ENCODE peak calls at places on chromosomes 7 and 10, in six cellular contexts. H, Y, W, Z, T and J are unnamed samples.

GRCh38 chr10:11546581-11546980 is 64.9 kb downstream of the USP6NL start:
- DNase-seq in Y (no peak), W (no peak), H (no peak), T (no peak), Z (no peak), J (no peak)

GRCh38 chr10:53978292-53978691 is 822.7 kb downstream of the PCDH15 start:
- DNase-seq in H (no peak), W (no peak), Y (no peak), T (no peak), Z (no peak), J (no peak)

GRCh38 chr10:14834588-14834987 is 3.2 kb downstream of the CDNF start:
- DNase-seq in Y (no peak), Z (no peak), T (no peak), W (no peak), H (no peak), J (no peak)

GRCh38 chr7:39845011-39845410 is 105.0 kb upstream of the CDK13 start:
- DNase-seq in T (no peak), Z (no peak), H (no peak), W (no peak), Y (no peak), J (no peak)

GRCh38 chr7:134875867-134876266 is 96.4 kb downstream of the CALD1 start:
- DNase-seq in Z (no peak), T (no peak), W (no peak), Y (no peak), H (no peak), J (no peak)

GRCh38 chr7:125122225-125122624 is 192.6 kb upstream of the POT1 start:
- DNase-seq in Y (no peak), Z (no peak), W (no peak), H (no peak), T (no peak), J (no peak)

GRCh38 chr10:11757820-11758463 is 15.8 kb downstream of the ECHDC3 start:
- DNase-seq in H (peak; percentile 87), W (peak; percentile 42), Z (peak; percentile 86), Y (peak; percentile 87), T (peak; percentile 66), J (peak; percentile 91)

GRCh38 chr10:128080231-128080630 is 46.0 kb downstream of the MKI67 start:
- DNase-seq in Z (no peak), Y (no peak), H (no peak), W (no peak), T (no peak), J (no peak)

GRCh38 chr7:73921623-73922528 is 60.9 kb downstream of the TMEM270 start:
- DNase-seq in W (no peak), H (no peak), T (no peak), Z (no peak), Y (no peak), J (no peak)

GRCh38 chr7:31850601-31851000 is 163.6 kb downstream of the PPP1R17 start:
- DNase-seq in W (no peak), T (no peak), Y (no peak), Z (no peak), H (no peak), J (no peak)

GRCh38 chr7:67267914-67268313 is 271.3 kb downstream of the TYW1 start:
- DNase-seq in Z (no peak), T (no peak), Y (no peak), W (no peak), H (no peak), J (no peak)

DNA sequence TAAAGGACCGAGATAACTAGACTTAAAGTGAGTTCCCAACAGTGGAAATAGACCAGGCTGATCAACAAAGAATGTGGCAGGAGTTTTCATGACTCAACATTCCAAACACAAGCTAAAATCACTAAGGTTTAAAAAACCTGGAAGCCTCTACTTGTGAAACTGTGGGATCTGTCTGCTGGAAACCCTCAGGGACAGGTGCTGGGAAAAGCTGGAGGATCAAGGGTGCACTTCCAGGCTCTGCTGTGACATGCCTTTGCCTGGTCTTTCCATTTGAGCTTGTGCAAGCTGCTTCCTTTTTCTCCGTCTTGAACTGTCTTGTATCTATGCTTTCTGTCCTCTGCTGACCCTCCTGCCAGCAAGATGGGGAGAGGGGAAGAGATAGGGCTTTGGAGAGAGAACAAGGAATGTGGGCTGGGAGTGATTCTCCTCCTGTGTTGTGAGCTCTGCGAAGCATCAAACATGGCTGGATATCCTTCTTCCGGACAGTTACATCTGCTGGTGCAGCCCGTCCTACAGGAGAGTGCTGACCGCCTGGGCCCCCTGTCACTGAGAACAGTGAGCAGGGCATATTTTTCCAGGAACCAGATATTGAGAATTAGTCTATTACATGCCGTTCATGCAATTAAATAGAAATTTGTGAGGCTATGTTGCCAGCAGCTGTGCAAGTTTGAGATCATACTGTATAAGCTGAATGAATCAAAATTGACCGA is 25.5 kb downstream of the ARHGAP22 start:
- DNase-seq in Y (no peak), T (no peak), W (no peak), H (no peak), Z (no peak), J (no peak)
- TF ChIP-seq POLR2A in Y (no peak), T (no peak), W (no peak), H (no peak), Z (no peak), J (no peak)

GRCh38 chr10:129966831-129967578 is 2.9 kb upstream of the EBF3 start:
- DNase-seq in W (no peak), H (no peak), T (no peak), Z (no peak), Y (no peak), J (peak; percentile 52)
- H3K4me1 ChIP-seq in W (peaks cover 37% of the 10 kb centered on the region), H (peaks cover 11% of the 10 kb centered on the region), T (no peaks in the 10 kb centered on the region), Z (peaks cover 9% of the 10 kb centered on the region), Y (peaks cover 21% of the 10 kb centered on the region), J (no peaks in the 10 kb centered on the region)

GRCh38 chr7:19617921-19618320 is 90.9 kb downstream of the POLR1F start:
- DNase-seq in Z (no peak), W (no peak), H (no peak), T (no peak), Y (no peak), J (no peak)

GRCh38 chr7:19619122-19619521 is 89.7 kb downstream of the POLR1F start:
- DNase-seq in H (no peak), Z (no peak), Y (no peak), W (no peak), T (peak; percentile 48), J (no peak)

GRCh38 chr7:19620470-19620869 is 88.4 kb downstream of the POLR1F start:
- DNase-seq in H (no peak), Z (no peak), Y (no peak), T (no peak), W (no peak), J (no peak)

GRCh38 chr7:19621740-19622139 is 87.1 kb downstream of the POLR1F start:
- DNase-seq in T (peak; percentile 24), Z (no peak), H (no peak), Y (no peak), W (no peak), J (no peak)

DNA sequence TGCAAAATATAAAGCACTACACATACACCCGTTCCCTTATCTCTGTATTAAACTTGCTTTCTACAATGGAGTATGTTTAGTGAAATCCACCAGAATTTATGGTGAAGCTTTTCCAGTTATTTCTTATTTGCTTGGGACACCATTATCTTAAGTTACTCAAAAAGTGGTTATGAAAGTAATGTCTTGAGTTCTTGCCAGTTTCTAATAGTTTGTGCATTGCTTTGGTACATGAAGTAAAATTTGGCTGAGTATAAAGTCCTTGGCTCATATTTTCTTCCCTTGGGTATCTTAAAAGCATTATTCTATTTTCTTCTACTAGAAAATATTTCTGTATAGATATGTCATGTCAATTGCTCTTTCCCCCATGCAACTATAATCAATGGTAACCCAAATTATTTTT is 85.2 kb downstream of the POLR1F start:
- DNase-seq in Z (no peak), H (no peak), T (no peak), Y (no peak), W (no peak), J (no peak)
- H3K9me3 ChIP-seq in Z (peaks cover 6% of the 10 kb centered on the region), H (no peaks in the 10 kb centered on the region), T (no peaks in the 10 kb centered on the region), Y (no peaks in the 10 kb centered on the region), W (no peaks in the 10 kb centered on the region), J (no peaks in the 10 kb centered on the region)

DNA sequence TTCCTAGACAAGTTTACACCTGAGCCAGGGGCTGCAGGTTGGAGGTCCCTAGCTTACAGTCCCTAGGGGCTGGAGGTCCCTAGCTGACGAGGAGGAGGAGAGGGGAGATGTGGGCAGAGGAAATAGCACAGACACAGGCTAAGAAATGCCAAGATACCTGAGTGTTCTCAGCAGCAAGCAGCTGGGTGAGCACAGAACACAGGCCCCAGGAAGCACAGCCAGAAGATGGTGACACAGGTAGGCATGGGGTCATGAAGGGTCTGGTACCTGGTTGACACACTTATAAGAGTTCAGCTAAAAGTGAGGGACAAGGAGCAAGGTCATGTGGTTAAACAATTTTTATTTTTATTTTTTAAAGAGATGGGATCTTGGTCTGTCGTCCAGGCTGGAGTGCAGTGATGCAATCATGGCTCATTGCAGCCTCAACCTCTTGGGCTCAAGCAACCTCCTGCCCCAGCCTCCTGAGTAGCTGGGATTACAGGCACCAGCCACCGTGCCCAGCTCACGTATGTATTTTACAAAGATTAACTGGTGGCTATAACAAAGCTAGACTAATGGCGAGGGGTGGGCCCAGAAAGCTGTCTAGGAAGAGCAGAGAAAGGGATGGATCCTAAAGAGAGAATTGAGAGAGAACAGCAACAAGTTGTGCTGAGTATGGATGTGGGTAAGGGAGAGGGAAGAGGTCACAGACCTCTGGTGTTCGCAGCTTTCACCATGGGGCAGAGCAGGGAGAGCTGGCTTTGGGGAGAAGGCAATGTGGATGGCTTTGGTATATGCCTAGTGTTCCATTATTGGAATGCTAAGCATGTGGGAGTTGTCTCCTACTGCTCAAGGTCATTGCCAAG is 140.3 kb upstream of the KLF14 start:
- DNase-seq in W (no peak), T (no peak), H (no peak), Y (no peak), Z (no peak), J (no peak)
- TF ChIP-seq POLR2A in W (no peak), T (no peak), H (no peak), Y (no peak), Z (no peak), J (no peak)

DNA sequence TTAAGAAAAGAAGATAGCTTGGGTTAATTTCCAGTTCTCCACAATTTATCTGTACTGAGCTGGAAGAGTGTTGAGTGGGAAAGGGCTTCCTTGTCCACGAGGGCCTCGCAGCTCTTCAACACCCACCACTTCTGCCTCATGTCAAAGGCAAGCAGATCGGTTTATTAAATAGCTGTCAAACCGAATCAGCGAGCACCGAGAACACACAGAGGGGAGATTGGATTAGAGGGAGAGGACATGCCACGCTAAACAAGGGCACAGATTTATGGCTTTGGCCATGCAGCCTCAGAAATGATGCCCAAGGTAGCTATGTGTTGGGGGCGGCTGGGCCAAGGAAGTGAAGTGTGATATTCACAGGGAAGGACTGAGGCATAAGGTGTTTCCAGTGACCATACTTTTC is 95.1 kb upstream of the TBX20 start:
- DNase-seq in T (no peak), W (no peak), H (no peak), Y (no peak), Z (no peak), J (no peak)
- H3K4me1 ChIP-seq in T (no peaks in the 10 kb centered on the region), W (no peaks in the 10 kb centered on the region), H (no peaks in the 10 kb centered on the region), Y (no peaks in the 10 kb centered on the region), Z (no peaks in the 10 kb centered on the region), J (no peaks in the 10 kb centered on the region)